ENCODE peak calls at places on chromosomes 16 and 17, in four cellular contexts. A, L, V and N are unnamed samples.

GRCh38 chr17:4159761-4160160 is 16.8 kb downstream of the CYB5D2 start:
- DNase-seq in A (no peak), L (no peak), V (no peak), N (no peak)

GRCh38 chr17:64938925-64939474 is 19.7 kb upstream of the LRRC37A3 start:
- DNase-seq in A (peak; percentile 59), L (no peak), V (peak; percentile 82), N (peak; percentile 53)

GRCh38 chr17:50558955-50559614 is 1.4 kb upstream of the CACNA1G start:
- DNase-seq in A (no peak), L (no peak), V (no peak), N (no peak)

GRCh38 chr17:57524790-57525543 is 220.1 kb downstream of the CCDC182 start:
- DNase-seq in A (no peak), L (no peak), V (no peak), N (no peak)

GRCh38 chr17:27407916-27408846 is 48.1 kb upstream of the KSR1 start:
- DNase-seq in A (no peak), L (no peak), V (no peak), N (peak; percentile 77)

GRCh38 chr16:88382491-88383400 is at the start of gene ZNF469:
- DNase-seq in A (no peak), L (no peak), V (no peak), N (peak; percentile 34)

GRCh38 chr16:84084570-84085270 is 32.0 kb downstream of the MBTPS1 start:
- DNase-seq in A (peak; percentile 84), L (peak; percentile 60), V (peak; percentile 83), N (peak; percentile 83)

GRCh38 chr17:80826955-80827645 is 164.5 kb upstream of the CHMP6 start:
- DNase-seq in A (no peak), L (no peak), V (peak; percentile 50), N (peak; percentile 95)

GRCh38 chr16:14369734-14370598 is 260.1 kb downstream of the PARN start:
- DNase-seq in A (no peak), L (no peak), V (no peak), N (no peak)

GRCh38 chr17:77233635-77234334 is 93.0 kb downstream of the SEC14L1 start:
- DNase-seq in A (peak; percentile 30), L (peak; percentile 81), V (no peak), N (peak; percentile 69)

GRCh38 chr16:85162478-85163277 is 50.4 kb upstream of the CIBAR2 start:
- DNase-seq in A (no peak), L (no peak), V (peak; percentile 60), N (peak; percentile 77)

GRCh38 chr17:41811549-41812175 is at the start of gene P3H4:
- DNase-seq in A (peak; percentile 80), L (no peak), V (peak; percentile 92), N (peak; percentile 83)

GRCh38 chr16:17002557-17002956 is 468.2 kb downstream of the XYLT1 start:
- DNase-seq in A (no peak), L (no peak), V (no peak), N (no peak)

GRCh38 chr16:58299757-58300349 is 5.0 kb upstream of the PRSS54 start:
- DNase-seq in A (peak; percentile 49), L (no peak), V (no peak), N (peak; percentile 38)

GRCh38 chr16:67108489-67108888 is 1.3 kb upstream of the PHAF1 start:
- DNase-seq in A (no peak), L (no peak), V (no peak), N (no peak)

GRCh38 chr16:31211960-31212359 is 2.0 kb upstream of the TRIM72 start:
- DNase-seq in A (no peak), L (no peak), V (no peak), N (no peak)

GRCh38 chr16:49620158-49620867 is 235.6 kb downstream of the ZNF423 start:
- DNase-seq in A (no peak), L (no peak), V (peak; percentile 60), N (peak; percentile 70)

GRCh38 chr16:19118938-19119431 is 5.2 kb downstream of the ITPRIPL2 start:
- DNase-seq in A (no peak), L (no peak), V (peak; percentile 55), N (peak; percentile 97)

GRCh38 chr16:3188925-3189825 is 1.2 kb downstream of the OR1F1 start:
- DNase-seq in A (peak; percentile 63), L (no peak), V (no peak), N (peak; percentile 58)